ENCODE peak calls at places on chromosomes 3 and 15, in six cellular contexts. One of them, this sample, is unnamed.

GRCh38 chr3:21654241-21654640 is 96.8 kb downstream of the ZNF385D start:
- DNase-seq in stimulated activated CD8-positive, alpha-beta memory T cell treated with anti-CD3 and anti-CD28 coated beads, Interleukin-15, amount 100 ng/mL, for 1 hour: no peak
- DNase-seq in T-cell: no peak
- DNase-seq in GM12865: no peak
- DNase-seq in epithelial cell of proximal tubule: no peak
- DNase-seq in kidney tubule cell: no peak
- DNase-seq in this sample: no peak

GRCh38 chr15:45637552-45638033 is 2.8 kb downstream of the SQOR start:
- DNase-seq in stimulated activated CD8-positive, alpha-beta memory T cell treated with anti-CD3 and anti-CD28 coated beads, Interleukin-15, amount 100 ng/mL, for 1 hour: no peak
- DNase-seq in T-cell: peak
- DNase-seq in GM12865: peak
- DNase-seq in epithelial cell of proximal tubule: peak
- DNase-seq in kidney tubule cell: peak
- DNase-seq in this sample: no peak

GRCh38 chr3:194938845-194939531 is 253.3 kb downstream of the FAM43A start:
- DNase-seq in stimulated activated CD8-positive, alpha-beta memory T cell treated with anti-CD3 and anti-CD28 coated beads, Interleukin-15, amount 100 ng/mL, for 1 hour: no peak
- DNase-seq in T-cell: no peak
- DNase-seq in GM12865: no peak
- DNase-seq in epithelial cell of proximal tubule: no peak
- DNase-seq in kidney tubule cell: no peak
- DNase-seq in this sample: no peak

GRCh38 chr15:48858401-48858800 is 19.5 kb upstream of the EID1 start:
- DNase-seq in stimulated activated CD8-positive, alpha-beta memory T cell treated with anti-CD3 and anti-CD28 coated beads, Interleukin-15, amount 100 ng/mL, for 1 hour: no peak
- DNase-seq in T-cell: no peak
- DNase-seq in GM12865: no peak
- DNase-seq in epithelial cell of proximal tubule: no peak
- DNase-seq in kidney tubule cell: no peak
- DNase-seq in this sample: no peak

GRCh38 chr15:47728886-47729285 is 11.6 kb downstream of the SEMA6D start:
- DNase-seq in stimulated activated CD8-positive, alpha-beta memory T cell treated with anti-CD3 and anti-CD28 coated beads, Interleukin-15, amount 100 ng/mL, for 1 hour: no peak
- DNase-seq in T-cell: no peak
- DNase-seq in GM12865: no peak
- DNase-seq in epithelial cell of proximal tubule: no peak
- DNase-seq in kidney tubule cell: no peak
- DNase-seq in this sample: no peak

GRCh38 chr3:36875397-36875796 is 69.5 kb downstream of the TRANK1 start:
- DNase-seq in stimulated activated CD8-positive, alpha-beta memory T cell treated with anti-CD3 and anti-CD28 coated beads, Interleukin-15, amount 100 ng/mL, for 1 hour: no peak
- DNase-seq in T-cell: no peak
- DNase-seq in GM12865: no peak
- DNase-seq in epithelial cell of proximal tubule: no peak
- DNase-seq in kidney tubule cell: no peak
- DNase-seq in this sample: no peak

GRCh38 chr15:36643551-36643950 is 64.1 kb downstream of the CDIN1 start:
- DNase-seq in stimulated activated CD8-positive, alpha-beta memory T cell treated with anti-CD3 and anti-CD28 coated beads, Interleukin-15, amount 100 ng/mL, for 1 hour: no peak
- DNase-seq in T-cell: no peak
- DNase-seq in GM12865: no peak
- DNase-seq in epithelial cell of proximal tubule: no peak
- DNase-seq in kidney tubule cell: peak
- DNase-seq in this sample: no peak

GRCh38 chr15:48850648-48851047 is 27.3 kb upstream of the EID1 start:
- DNase-seq in stimulated activated CD8-positive, alpha-beta memory T cell treated with anti-CD3 and anti-CD28 coated beads, Interleukin-15, amount 100 ng/mL, for 1 hour: no peak
- DNase-seq in T-cell: no peak
- DNase-seq in GM12865: no peak
- DNase-seq in epithelial cell of proximal tubule: no peak
- DNase-seq in kidney tubule cell: no peak
- DNase-seq in this sample: no peak

GRCh38 chr3:31960793-31961431 is 20.1 kb downstream of the OSBPL10 start:
- DNase-seq in stimulated activated CD8-positive, alpha-beta memory T cell treated with anti-CD3 and anti-CD28 coated beads, Interleukin-15, amount 100 ng/mL, for 1 hour: no peak
- DNase-seq in T-cell: no peak
- DNase-seq in GM12865: no peak
- DNase-seq in epithelial cell of proximal tubule: no peak
- DNase-seq in kidney tubule cell: peak
- DNase-seq in this sample: no peak

GRCh38 chr3:57646723-57647122 is 46.2 kb downstream of the DENND6A start:
- DNase-seq in stimulated activated CD8-positive, alpha-beta memory T cell treated with anti-CD3 and anti-CD28 coated beads, Interleukin-15, amount 100 ng/mL, for 1 hour: no peak
- DNase-seq in T-cell: no peak
- DNase-seq in GM12865: no peak
- DNase-seq in epithelial cell of proximal tubule: no peak
- DNase-seq in kidney tubule cell: no peak
- DNase-seq in this sample: no peak

GRCh38 chr3:197801801-197802504 is 10.9 kb downstream of the LRCH3 start:
- DNase-seq in stimulated activated CD8-positive, alpha-beta memory T cell treated with anti-CD3 and anti-CD28 coated beads, Interleukin-15, amount 100 ng/mL, for 1 hour: no peak
- DNase-seq in T-cell: peak
- DNase-seq in GM12865: peak
- DNase-seq in epithelial cell of proximal tubule: no peak
- DNase-seq in kidney tubule cell: peak
- DNase-seq in this sample: peak

GRCh38 chr15:25054943-25055342 is 100.2 kb downstream of the SNRPN start:
- DNase-seq in stimulated activated CD8-positive, alpha-beta memory T cell treated with anti-CD3 and anti-CD28 coated beads, Interleukin-15, amount 100 ng/mL, for 1 hour: no peak
- DNase-seq in T-cell: no peak
- DNase-seq in GM12865: no peak
- DNase-seq in epithelial cell of proximal tubule: no peak
- DNase-seq in kidney tubule cell: no peak
- DNase-seq in this sample: no peak

GRCh38 chr15:69535101-69535638 is 82.6 kb downstream of the RPLP1 start:
- DNase-seq in stimulated activated CD8-positive, alpha-beta memory T cell treated with anti-CD3 and anti-CD28 coated beads, Interleukin-15, amount 100 ng/mL, for 1 hour: no peak
- DNase-seq in T-cell: no peak
- DNase-seq in GM12865: no peak
- DNase-seq in epithelial cell of proximal tubule: no peak
- DNase-seq in kidney tubule cell: peak
- DNase-seq in this sample: no peak

GRCh38 chr3:3648961-3649360 is 150.3 kb upstream of the LRRN1 start:
- DNase-seq in stimulated activated CD8-positive, alpha-beta memory T cell treated with anti-CD3 and anti-CD28 coated beads, Interleukin-15, amount 100 ng/mL, for 1 hour: no peak
- DNase-seq in T-cell: no peak
- DNase-seq in GM12865: no peak
- DNase-seq in epithelial cell of proximal tubule: no peak
- DNase-seq in kidney tubule cell: peak
- DNase-seq in this sample: no peak

GRCh38 chr3:104952587-104952986 is 414.1 kb upstream of the ALCAM start:
- DNase-seq in stimulated activated CD8-positive, alpha-beta memory T cell treated with anti-CD3 and anti-CD28 coated beads, Interleukin-15, amount 100 ng/mL, for 1 hour: no peak
- DNase-seq in T-cell: no peak
- DNase-seq in GM12865: no peak
- DNase-seq in epithelial cell of proximal tubule: peak
- DNase-seq in kidney tubule cell: peak
- DNase-seq in this sample: no peak

GRCh38 chr3:197746214-197746613 is 3.5 kb upstream of the FYTTD1 start:
- DNase-seq in stimulated activated CD8-positive, alpha-beta memory T cell treated with anti-CD3 and anti-CD28 coated beads, Interleukin-15, amount 100 ng/mL, for 1 hour: no peak
- DNase-seq in T-cell: no peak
- DNase-seq in GM12865: no peak
- DNase-seq in epithelial cell of proximal tubule: no peak
- DNase-seq in kidney tubule cell: no peak
- DNase-seq in this sample: no peak

GRCh38 chr3:30495172-30496124 is 111.0 kb upstream of the TGFBR2 start:
- DNase-seq in stimulated activated CD8-positive, alpha-beta memory T cell treated with anti-CD3 and anti-CD28 coated beads, Interleukin-15, amount 100 ng/mL, for 1 hour: no peak
- DNase-seq in T-cell: no peak
- DNase-seq in GM12865: no peak
- DNase-seq in epithelial cell of proximal tubule: no peak
- DNase-seq in kidney tubule cell: no peak
- DNase-seq in this sample: no peak

GRCh38 chr15:65102912-65103311 is 12.1 kb downstream of the UBAP1L start:
- DNase-seq in stimulated activated CD8-positive, alpha-beta memory T cell treated with anti-CD3 and anti-CD28 coated beads, Interleukin-15, amount 100 ng/mL, for 1 hour: no peak
- DNase-seq in T-cell: no peak
- DNase-seq in GM12865: no peak
- DNase-seq in epithelial cell of proximal tubule: no peak
- DNase-seq in kidney tubule cell: no peak
- DNase-seq in this sample: no peak

GRCh38 chr15:66748320-66748779 is 46.3 kb downstream of the SMAD6 start:
- DNase-seq in stimulated activated CD8-positive, alpha-beta memory T cell treated with anti-CD3 and anti-CD28 coated beads, Interleukin-15, amount 100 ng/mL, for 1 hour: no peak
- DNase-seq in T-cell: no peak
- DNase-seq in GM12865: no peak
- DNase-seq in epithelial cell of proximal tubule: peak
- DNase-seq in kidney tubule cell: peak
- DNase-seq in this sample: no peak

GRCh38 chr3:127790580-127791183 is 31.6 kb downstream of the MGLL start:
- DNase-seq in stimulated activated CD8-positive, alpha-beta memory T cell treated with anti-CD3 and anti-CD28 coated beads, Interleukin-15, amount 100 ng/mL, for 1 hour: no peak
- DNase-seq in T-cell: no peak
- DNase-seq in GM12865: no peak
- DNase-seq in epithelial cell of proximal tubule: no peak
- DNase-seq in kidney tubule cell: no peak
- DNase-seq in this sample: no peak

GRCh38 chr3:49723301-49723630 is 485 bp downstream of the GMPPB start:
- DNase-seq in stimulated activated CD8-positive, alpha-beta memory T cell treated with anti-CD3 and anti-CD28 coated beads, Interleukin-15, amount 100 ng/mL, for 1 hour: no peak
- DNase-seq in T-cell: peak
- DNase-seq in GM12865: peak
- DNase-seq in epithelial cell of proximal tubule: no peak
- DNase-seq in kidney tubule cell: peak
- DNase-seq in this sample: no peak

GRCh38 chr15:83746231-83746630 is 92.3 kb downstream of the ADAMTSL3 start:
- DNase-seq in stimulated activated CD8-positive, alpha-beta memory T cell treated with anti-CD3 and anti-CD28 coated beads, Interleukin-15, amount 100 ng/mL, for 1 hour: no peak
- DNase-seq in T-cell: no peak
- DNase-seq in GM12865: no peak
- DNase-seq in epithelial cell of proximal tubule: no peak
- DNase-seq in kidney tubule cell: peak
- DNase-seq in this sample: no peak

GRCh38 chr3:30894521-30895289 is at the start of gene GADL1:
- DNase-seq in stimulated activated CD8-positive, alpha-beta memory T cell treated with anti-CD3 and anti-CD28 coated beads, Interleukin-15, amount 100 ng/mL, for 1 hour: no peak
- DNase-seq in T-cell: peak
- DNase-seq in GM12865: peak
- DNase-seq in epithelial cell of proximal tubule: no peak
- DNase-seq in kidney tubule cell: peak
- DNase-seq in this sample: no peak

GRCh38 chr3:126216416-126216815 is 36.0 kb upstream of the ALDH1L1 start:
- DNase-seq in stimulated activated CD8-positive, alpha-beta memory T cell treated with anti-CD3 and anti-CD28 coated beads, Interleukin-15, amount 100 ng/mL, for 1 hour: no peak
- DNase-seq in T-cell: no peak
- DNase-seq in GM12865: no peak
- DNase-seq in epithelial cell of proximal tubule: no peak
- DNase-seq in kidney tubule cell: peak
- DNase-seq in this sample: no peak

GRCh38 chr3:114218006-114218405 is 19.4 kb downstream of the ZNF80 start:
- DNase-seq in stimulated activated CD8-positive, alpha-beta memory T cell treated with anti-CD3 and anti-CD28 coated beads, Interleukin-15, amount 100 ng/mL, for 1 hour: no peak
- DNase-seq in T-cell: no peak
- DNase-seq in GM12865: no peak
- DNase-seq in epithelial cell of proximal tubule: no peak
- DNase-seq in kidney tubule cell: no peak
- DNase-seq in this sample: no peak

GRCh38 chr15:74238984-74239645 is 3.0 kb downstream of the CCDC33 start:
- DNase-seq in stimulated activated CD8-positive, alpha-beta memory T cell treated with anti-CD3 and anti-CD28 coated beads, Interleukin-15, amount 100 ng/mL, for 1 hour: no peak
- DNase-seq in T-cell: no peak
- DNase-seq in GM12865: no peak
- DNase-seq in epithelial cell of proximal tubule: no peak
- DNase-seq in kidney tubule cell: no peak
- DNase-seq in this sample: no peak

GRCh38 chr15:60362318-60363023 is 35.3 kb downstream of the ANXA2 start:
- DNase-seq in stimulated activated CD8-positive, alpha-beta memory T cell treated with anti-CD3 and anti-CD28 coated beads, Interleukin-15, amount 100 ng/mL, for 1 hour: no peak
- DNase-seq in T-cell: no peak
- DNase-seq in GM12865: peak
- DNase-seq in epithelial cell of proximal tubule: no peak
- DNase-seq in kidney tubule cell: peak
- DNase-seq in this sample: no peak

This sample was measured in KG1.